ENCODE peak calls at places on chromosome 18, in seven cellular contexts. H is mammary epithelial cell; I is EH; O is stimulated activated CD8-positive, alpha-beta memory T cell treated with anti-CD3 and anti-CD28 coated beads, Interleukin-15, amount 100 ng/mL, for 1 hour; D is ELR; C is dorsolateral prefrontal cortex; T is GM23248. N is an unnamed sample.

GRCh38 chr18:7577706-7578105 is 10.6 kb downstream of the PTPRM start:
- DNase-seq in H (no peak), I (peak), O (no peak), D (peak), C (no peak), T (peak), N (peak)

GRCh38 chr18:30929065-30929464 is 113.5 kb downstream of the DSC3 start:
- DNase-seq in H (no peak), I (no peak), O (no peak), D (no peak), C (no peak), T (no peak), N (no peak)

GRCh38 chr18:79918089-79919011 is 33.1 kb downstream of the SLC66A2 start:
- DNase-seq in H (no peak), I (no peak), O (no peak), D (no peak), C (no peak), T (no peak), N (no peak)

GRCh38 chr18:2853926-2854664 is 7.3 kb downstream of the EMILIN2 start:
- DNase-seq in H (no peak), I (peak), O (no peak), D (no peak), C (peak), T (no peak), N (no peak)

GRCh38 chr18:58955738-58956137 is 91.1 kb downstream of the ZNF532 start:
- DNase-seq in H (no peak), I (peak), O (no peak), D (no peak), C (no peak), T (peak), N (no peak)

GRCh38 chr18:51614967-51615571 is 417.6 kb upstream of the MEX3C start:
- DNase-seq in H (peak), I (no peak), O (no peak), D (no peak), C (no peak), T (no peak), N (no peak)

GRCh38 chr18:49646864-49647263 is 85.0 kb downstream of the LIPG start:
- DNase-seq in H (no peak), I (no peak), O (no peak), D (no peak), C (no peak), T (no peak), N (no peak)

GRCh38 chr18:46406539-46406932 is 250.5 kb downstream of the LOXHD1 start:
- DNase-seq in H (no peak), I (no peak), O (no peak), D (no peak), C (no peak), T (no peak), N (no peak)

GRCh38 chr18:9348079-9348671 is 13.6 kb downstream of the TWSG1 start:
- DNase-seq in H (peak), I (peak), O (no peak), D (peak), C (no peak), T (peak), N (peak)

GRCh38 chr18:9648431-9649163 is 34.2 kb upstream of the PPP4R1 start:
- DNase-seq in H (peak), I (no peak), O (no peak), D (no peak), C (no peak), T (no peak), N (no peak)

GRCh38 chr18:623760-624620 is 27.2 kb downstream of the CLUL1 start:
- DNase-seq in H (peak), I (peak), O (peak), D (peak), C (peak), T (peak), N (peak)

GRCh38 chr18:80253871-80254492 is 6.7 kb upstream of the PARD6G start:
- DNase-seq in H (no peak), I (peak), O (no peak), D (peak), C (no peak), T (peak), N (no peak)

GRCh38 chr18:25327631-25328030 is 24.3 kb downstream of the ZNF521 start:
- DNase-seq in H (no peak), I (no peak), O (no peak), D (no peak), C (peak), T (no peak), N (no peak)

GRCh38 chr18:58438161-58438983 is 190.5 kb downstream of the ALPK2 start:
- DNase-seq in H (peak), I (peak), O (no peak), D (peak), C (no peak), T (peak), N (no peak)

GRCh38 chr18:13446581-13447470 is 228.3 kb downstream of the LDLRAD4 start:
- DNase-seq in H (no peak), I (no peak), O (no peak), D (no peak), C (no peak), T (peak), N (no peak)

GRCh38 chr18:62999392-62999791 is 284.1 kb downstream of the PHLPP1 start:
- DNase-seq in H (no peak), I (peak), O (no peak), D (no peak), C (no peak), T (peak), N (peak)

GRCh38 chr18:62678847-62679535 is 36.4 kb upstream of the PHLPP1 start:
- DNase-seq in H (no peak), I (no peak), O (no peak), D (no peak), C (no peak), T (no peak), N (no peak)

GRCh38 chr18:38654966-38655365 is 1089.4 kb upstream of the CELF4 start:
- DNase-seq in H (no peak), I (no peak), O (no peak), D (no peak), C (peak), T (no peak), N (no peak)

GRCh38 chr18:36511791-36512352 is 214.4 kb downstream of the FHOD3 start:
- DNase-seq in H (no peak), I (peak), O (no peak), D (no peak), C (no peak), T (peak), N (no peak)

GRCh38 chr18:52615321-52615720 is 275.3 kb downstream of the DCC start:
- DNase-seq in H (no peak), I (no peak), O (no peak), D (no peak), C (no peak), T (no peak), N (no peak)

GRCh38 chr18:47422524-47422923 is 171.1 kb upstream of the SKOR2 start:
- DNase-seq in H (no peak), I (no peak), O (no peak), D (peak), C (no peak), T (peak), N (no peak)

GRCh38 chr18:27750014-27750413 is 426.9 kb downstream of the CDH2 start:
- DNase-seq in H (peak), I (peak), O (no peak), D (peak), C (no peak), T (peak), N (peak)

GRCh38 chr18:79936641-79937040 is 14.8 kb downstream of the SLC66A2 start:
- DNase-seq in H (no peak), I (no peak), O (no peak), D (no peak), C (no peak), T (no peak), N (no peak)

GRCh38 chr18:55539240-55539639 is 48.8 kb downstream of the TCF4 start:
- DNase-seq in H (no peak), I (peak), O (no peak), D (no peak), C (no peak), T (peak), N (peak)

N was measured in HFFc6.